ENCODE peak calls at places on chromosomes 7 and 10, in ten cellular contexts. One of them, this sample, is unnamed.
A peak's percentile ranks its signal among the peaks of the same experiment; 100 is the strongest.

GRCh38 chr7:5824297-5824610 is 42.8 kb upstream of the RNF216 start:
- DNase-seq in heart right ventricle: no peak
- DNase-seq in foreskin fibroblast: no peak
- DNase-seq in left ventricle myocardium inferior: no peak
- DNase-seq in BJ: no peak
- DNase-seq in A549: no peak
- DNase-seq in ovary: no peak
- DNase-seq in epithelial cell of esophagus: no peak
- DNase-seq in cardiac fibroblast: no peak
- DNase-seq in choroid plexus epithelial cell: no peak
- DNase-seq in this sample: no peak

GRCh38 chr10:125258676-125259075 is 98.3 kb upstream of the CTBP2 start:
- DNase-seq in heart right ventricle: no peak
- DNase-seq in cardiac fibroblast: no peak
- DNase-seq in BJ: no peak
- DNase-seq in epithelial cell of esophagus: no peak
- DNase-seq in left ventricle myocardium inferior: no peak
- DNase-seq in A549: no peak
- DNase-seq in choroid plexus epithelial cell: no peak
- DNase-seq in foreskin fibroblast: no peak
- DNase-seq in ovary: no peak
- DNase-seq in this sample: no peak

GRCh38 chr7:37418381-37418780 is 30.3 kb downstream of the ELMO1 start:
- DNase-seq in foreskin fibroblast: no peak
- DNase-seq in cardiac fibroblast: no peak
- DNase-seq in left ventricle myocardium inferior: no peak
- DNase-seq in A549: no peak
- DNase-seq in ovary: no peak
- DNase-seq in epithelial cell of esophagus: no peak
- DNase-seq in heart right ventricle: no peak
- DNase-seq in BJ: no peak
- DNase-seq in choroid plexus epithelial cell: no peak
- DNase-seq in this sample: no peak

GRCh38 chr7:140003913-140004382 is 58.8 kb downstream of the PARP12 start:
- DNase-seq in left ventricle myocardium inferior: no peak
- DNase-seq in cardiac fibroblast: peak; percentile 85
- DNase-seq in epithelial cell of esophagus: peak; percentile 68
- DNase-seq in BJ: no peak
- DNase-seq in ovary: no peak
- DNase-seq in A549: peak; percentile 63
- DNase-seq in choroid plexus epithelial cell: peak; percentile 85
- DNase-seq in foreskin fibroblast: peak; percentile 78
- DNase-seq in heart right ventricle: no peak
- DNase-seq in this sample: no peak

GRCh38 chr7:78129865-78130264 is 331.3 kb downstream of the PHTF2 start:
- DNase-seq in left ventricle myocardium inferior: no peak
- DNase-seq in epithelial cell of esophagus: no peak
- DNase-seq in choroid plexus epithelial cell: no peak
- DNase-seq in foreskin fibroblast: no peak
- DNase-seq in BJ: no peak
- DNase-seq in heart right ventricle: no peak
- DNase-seq in cardiac fibroblast: no peak
- DNase-seq in A549: no peak
- DNase-seq in ovary: no peak
- DNase-seq in this sample: no peak

GRCh38 chr7:27419581-27420177 is 177.1 kb downstream of the EVX1 start:
- DNase-seq in left ventricle myocardium inferior: no peak
- DNase-seq in ovary: no peak
- DNase-seq in foreskin fibroblast: peak; percentile 8
- DNase-seq in epithelial cell of esophagus: peak; percentile 27
- DNase-seq in A549: no peak
- DNase-seq in cardiac fibroblast: no peak
- DNase-seq in heart right ventricle: no peak
- DNase-seq in choroid plexus epithelial cell: peak; percentile 15
- DNase-seq in BJ: no peak
- DNase-seq in this sample: no peak

GRCh38 chr10:62047240-62047897 is 145.9 kb downstream of the ARID5B start:
- DNase-seq in cardiac fibroblast: peak; percentile 68
- DNase-seq in heart right ventricle: no peak
- DNase-seq in foreskin fibroblast: no peak
- DNase-seq in epithelial cell of esophagus: no peak
- DNase-seq in A549: no peak
- DNase-seq in choroid plexus epithelial cell: no peak
- DNase-seq in left ventricle myocardium inferior: no peak
- DNase-seq in BJ: no peak
- DNase-seq in ovary: no peak
- DNase-seq in this sample: no peak

GRCh38 chr7:51289608-51290370 is 26.8 kb downstream of the COBL start:
- DNase-seq in choroid plexus epithelial cell: no peak
- DNase-seq in heart right ventricle: no peak
- DNase-seq in ovary: no peak
- DNase-seq in left ventricle myocardium inferior: no peak
- DNase-seq in BJ: no peak
- DNase-seq in cardiac fibroblast: no peak
- DNase-seq in foreskin fibroblast: no peak
- DNase-seq in epithelial cell of esophagus: no peak
- DNase-seq in A549: no peak
- DNase-seq in this sample: no peak

GRCh38 chr7:155794196-155794595 is 18.1 kb downstream of the SHH start:
- DNase-seq in ovary: no peak
- DNase-seq in epithelial cell of esophagus: no peak
- DNase-seq in left ventricle myocardium inferior: no peak
- DNase-seq in foreskin fibroblast: no peak
- DNase-seq in BJ: no peak
- DNase-seq in cardiac fibroblast: no peak
- DNase-seq in A549: no peak
- DNase-seq in heart right ventricle: no peak
- DNase-seq in choroid plexus epithelial cell: no peak
- DNase-seq in this sample: no peak

GRCh38 chr10:30591249-30591670 is 38.3 kb downstream of the LYZL2 start:
- DNase-seq in left ventricle myocardium inferior: no peak
- DNase-seq in foreskin fibroblast: peak; percentile 75
- DNase-seq in epithelial cell of esophagus: peak; percentile 61
- DNase-seq in BJ: no peak
- DNase-seq in ovary: no peak
- DNase-seq in A549: peak; percentile 67
- DNase-seq in choroid plexus epithelial cell: peak; percentile 76
- DNase-seq in heart right ventricle: no peak
- DNase-seq in cardiac fibroblast: peak; percentile 74
- DNase-seq in this sample: no peak

GRCh38 chr7:74479066-74479781 is 25.5 kb downstream of the GTF2IRD1 start:
- DNase-seq in choroid plexus epithelial cell: peak; percentile 17
- DNase-seq in foreskin fibroblast: no peak
- DNase-seq in heart right ventricle: no peak
- DNase-seq in BJ: no peak
- DNase-seq in ovary: peak; percentile 24
- DNase-seq in cardiac fibroblast: no peak
- DNase-seq in A549: no peak
- DNase-seq in epithelial cell of esophagus: peak; percentile 19
- DNase-seq in left ventricle myocardium inferior: peak; percentile 32
- DNase-seq in this sample: no peak

GRCh38 chr10:65570143-65571010 is 1355.5 kb upstream of the LRRTM3 start:
- DNase-seq in ovary: peak; percentile 26
- DNase-seq in foreskin fibroblast: peak; percentile 49
- DNase-seq in heart right ventricle: peak; percentile 39
- DNase-seq in left ventricle myocardium inferior: peak; percentile 31
- DNase-seq in BJ: no peak
- DNase-seq in choroid plexus epithelial cell: peak; percentile 59
- DNase-seq in cardiac fibroblast: peak; percentile 57
- DNase-seq in epithelial cell of esophagus: peak; percentile 47
- DNase-seq in A549: peak; percentile 72
- DNase-seq in this sample: no peak

GRCh38 chr7:5528071-5528814 is 104.6 kb upstream of the TNRC18 start:
- DNase-seq in ovary: peak; percentile 31
- DNase-seq in epithelial cell of esophagus: peak; percentile 42
- DNase-seq in heart right ventricle: peak; percentile 30
- DNase-seq in cardiac fibroblast: peak; percentile 51
- DNase-seq in A549: peak; percentile 49
- DNase-seq in BJ: no peak
- DNase-seq in foreskin fibroblast: peak; percentile 67
- DNase-seq in left ventricle myocardium inferior: peak; percentile 46
- DNase-seq in choroid plexus epithelial cell: peak; percentile 53
- DNase-seq in this sample: no peak

DNA sequence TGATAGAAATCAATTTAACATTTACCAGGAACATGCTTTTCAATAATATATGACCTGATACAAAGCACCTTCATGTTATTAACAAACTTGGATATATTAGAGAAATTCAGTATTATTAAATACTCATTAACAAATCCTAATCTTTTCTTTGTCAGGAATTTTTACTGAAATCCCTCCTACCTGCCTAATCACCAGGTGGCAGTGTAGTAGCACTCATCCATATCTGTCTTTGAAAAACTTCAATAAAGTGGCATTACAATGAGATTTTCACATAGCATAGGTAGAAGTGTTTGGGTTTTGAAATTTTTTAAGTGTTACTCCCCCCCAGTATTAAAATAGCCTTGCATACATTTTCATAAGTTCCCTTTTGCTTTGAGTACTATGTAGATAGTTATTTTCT is 1246.6 kb upstream of the LRRN3 start:
- DNase-seq in BJ: no peak
- DNase-seq in heart right ventricle: no peak
- DNase-seq in choroid plexus epithelial cell: peak; percentile 41
- DNase-seq in foreskin fibroblast: peak; percentile 17
- DNase-seq in cardiac fibroblast: peak; percentile 9
- DNase-seq in A549: peak; percentile 42
- DNase-seq in left ventricle myocardium inferior: no peak
- DNase-seq in epithelial cell of esophagus: peak; percentile 39
- DNase-seq in ovary: no peak
- DNase-seq in this sample: no peak
- TF ChIP-seq CTCF in BJ: peak; percentile 31
- TF ChIP-seq CTCF in heart right ventricle: peak; percentile 32
- TF ChIP-seq CTCF in choroid plexus epithelial cell: peak; percentile 60
- TF ChIP-seq CTCF in foreskin fibroblast: peak; percentile 33
- TF ChIP-seq CTCF in cardiac fibroblast: peak; percentile 16
- TF ChIP-seq CTCF in A549: peak; percentile 71
- TF ChIP-seq CTCF in left ventricle myocardium inferior: peak; percentile 46
- TF ChIP-seq CTCF in epithelial cell of esophagus: peak; percentile 62
- TF ChIP-seq CTCF in ovary: no peak
- TF ChIP-seq CTCF in this sample: no peak

GRCh38 chr10:32295027-32295426 is 51.9 kb downstream of the EPC1 start:
- DNase-seq in ovary: no peak
- DNase-seq in left ventricle myocardium inferior: no peak
- DNase-seq in choroid plexus epithelial cell: no peak
- DNase-seq in heart right ventricle: no peak
- DNase-seq in A549: no peak
- DNase-seq in BJ: no peak
- DNase-seq in foreskin fibroblast: no peak
- DNase-seq in epithelial cell of esophagus: no peak
- DNase-seq in cardiac fibroblast: no peak
- DNase-seq in this sample: no peak

GRCh38 chr10:32299354-32299980 is 47.5 kb downstream of the EPC1 start:
- DNase-seq in cardiac fibroblast: no peak
- DNase-seq in A549: no peak
- DNase-seq in heart right ventricle: no peak
- DNase-seq in left ventricle myocardium inferior: no peak
- DNase-seq in epithelial cell of esophagus: no peak
- DNase-seq in BJ: no peak
- DNase-seq in ovary: no peak
- DNase-seq in foreskin fibroblast: peak; percentile 22
- DNase-seq in choroid plexus epithelial cell: no peak
- DNase-seq in this sample: no peak

DNA sequence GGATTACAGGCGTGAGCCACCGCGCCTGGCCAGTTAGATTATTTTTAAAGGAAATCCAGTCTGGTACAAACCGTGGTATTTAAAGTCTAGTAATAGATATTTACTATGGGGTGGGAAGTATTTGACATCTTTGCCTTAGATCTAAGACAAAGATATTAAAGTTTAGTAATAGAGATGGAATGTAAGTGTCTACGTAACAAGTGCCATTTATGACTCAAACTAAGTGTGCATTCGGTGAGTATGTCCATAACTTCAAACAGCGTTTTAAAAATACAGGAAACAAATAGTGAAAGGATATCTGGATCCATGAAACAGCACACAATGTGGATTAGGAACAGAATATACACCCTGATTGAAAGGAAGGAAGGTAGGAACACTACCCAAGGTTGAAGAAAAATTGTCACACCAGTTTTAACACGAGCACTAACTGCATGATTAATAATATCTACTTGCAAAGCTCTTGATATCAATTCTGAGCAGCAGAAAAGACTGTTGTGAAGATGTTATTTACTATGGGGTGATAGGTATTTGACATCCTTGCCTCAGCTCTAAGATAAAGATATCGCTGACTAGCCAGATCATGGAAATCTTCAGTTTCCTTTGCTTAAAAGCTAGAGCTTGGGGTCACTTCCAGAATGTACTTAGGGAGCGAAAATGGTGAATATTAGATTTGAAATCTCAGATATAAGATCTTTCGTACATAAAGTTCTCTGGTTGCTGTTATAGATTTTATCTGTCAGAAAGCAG is 48.7 kb downstream of the EPC1 start:
- DNase-seq in epithelial cell of esophagus: peak; percentile 76
- DNase-seq in heart right ventricle: no peak
- DNase-seq in ovary: no peak
- DNase-seq in choroid plexus epithelial cell: peak; percentile 83
- DNase-seq in cardiac fibroblast: peak; percentile 82
- DNase-seq in A549: peak; percentile 78
- DNase-seq in left ventricle myocardium inferior: no peak
- DNase-seq in BJ: peak; percentile 69
- DNase-seq in foreskin fibroblast: peak; percentile 75
- DNase-seq in this sample: peak; percentile 35
- H3K4me3 ChIP-seq in epithelial cell of esophagus: no peak overlapping the region
- H3K4me3 ChIP-seq in heart right ventricle: no peak overlapping the region
- H3K4me3 ChIP-seq in ovary: no peak overlapping the region
- H3K4me3 ChIP-seq in choroid plexus epithelial cell: no peak overlapping the region
- H3K4me3 ChIP-seq in cardiac fibroblast: no peak overlapping the region
- H3K4me3 ChIP-seq in A549: no peak overlapping the region
- H3K4me3 ChIP-seq in left ventricle myocardium inferior: no peak overlapping the region
- H3K4me3 ChIP-seq in BJ: no peak overlapping the region
- H3K4me3 ChIP-seq in foreskin fibroblast: no peak overlapping the region
- H3K4me3 ChIP-seq in this sample: no peak overlapping the region

GRCh38 chr7:36128448-36129047 is 24.5 kb upstream of the EEPD1 start:
- DNase-seq in ovary: peak; percentile 75
- DNase-seq in left ventricle myocardium inferior: peak; percentile 80
- DNase-seq in heart right ventricle: peak; percentile 75
- DNase-seq in epithelial cell of esophagus: peak; percentile 92
- DNase-seq in cardiac fibroblast: peak; percentile 89
- DNase-seq in choroid plexus epithelial cell: peak; percentile 93
- DNase-seq in A549: peak; percentile 90
- DNase-seq in BJ: peak; percentile 52
- DNase-seq in foreskin fibroblast: peak; percentile 93
- DNase-seq in this sample: peak; percentile 68
- TF ChIP-seq CTCF in ovary: peak; percentile 59
- TF ChIP-seq CTCF in left ventricle myocardium inferior: peak; percentile 78
- TF ChIP-seq CTCF in heart right ventricle: peak; percentile 65
- TF ChIP-seq CTCF in epithelial cell of esophagus: peak; percentile 66
- TF ChIP-seq CTCF in cardiac fibroblast: peak; percentile 62
- TF ChIP-seq CTCF in choroid plexus epithelial cell: peak; percentile 59
- TF ChIP-seq CTCF in A549: peak; percentile 72
- TF ChIP-seq CTCF in BJ: peak; percentile 65
- TF ChIP-seq CTCF in foreskin fibroblast: peak; percentile 48
- TF ChIP-seq CTCF in this sample: peak; percentile 63

GRCh38 chr10:110499796-110500514 is 2.2 kb downstream of the DUSP5 start:
- DNase-seq in ovary: no peak
- DNase-seq in left ventricle myocardium inferior: no peak
- DNase-seq in foreskin fibroblast: no peak
- DNase-seq in A549: peak; percentile 44
- DNase-seq in BJ: no peak
- DNase-seq in epithelial cell of esophagus: no peak
- DNase-seq in choroid plexus epithelial cell: peak; percentile 63
- DNase-seq in cardiac fibroblast: peak; percentile 52
- DNase-seq in heart right ventricle: no peak
- DNase-seq in this sample: no peak
- H3K4me3 ChIP-seq in ovary: peak overlapping the region; percentile 4
- H3K4me3 ChIP-seq in left ventricle myocardium inferior: peak overlapping the region; percentile 88
- H3K4me3 ChIP-seq in foreskin fibroblast: peak overlapping the region; percentile 72
- H3K4me3 ChIP-seq in A549: peak overlapping the region; percentile 86
- H3K4me3 ChIP-seq in BJ: peak overlapping the region; percentile 71
- H3K4me3 ChIP-seq in epithelial cell of esophagus: peak overlapping the region; percentile 69
- H3K4me3 ChIP-seq in choroid plexus epithelial cell: peak overlapping the region; percentile 88
- H3K4me3 ChIP-seq in cardiac fibroblast: peak overlapping the region; percentile 83
- H3K4me3 ChIP-seq in heart right ventricle: peak overlapping the region; percentile 69
- H3K4me3 ChIP-seq in this sample: peak overlapping the region; percentile 92

GRCh38 chr10:86139066-86139657 is 227.4 kb downstream of the GRID1 start:
- DNase-seq in cardiac fibroblast: no peak
- DNase-seq in A549: peak; percentile 29
- DNase-seq in choroid plexus epithelial cell: peak; percentile 1
- DNase-seq in ovary: no peak
- DNase-seq in left ventricle myocardium inferior: no peak
- DNase-seq in epithelial cell of esophagus: no peak
- DNase-seq in BJ: no peak
- DNase-seq in heart right ventricle: no peak
- DNase-seq in foreskin fibroblast: no peak
- DNase-seq in this sample: no peak
- TF ChIP-seq CTCF in cardiac fibroblast: no peak
- TF ChIP-seq CTCF in A549: peak; percentile 38
- TF ChIP-seq CTCF in choroid plexus epithelial cell: peak; percentile 28
- TF ChIP-seq CTCF in ovary: no peak
- TF ChIP-seq CTCF in left ventricle myocardium inferior: peak; percentile 17
- TF ChIP-seq CTCF in epithelial cell of esophagus: no peak
- TF ChIP-seq CTCF in BJ: peak; percentile 34
- TF ChIP-seq CTCF in heart right ventricle: peak; percentile 30
- TF ChIP-seq CTCF in foreskin fibroblast: no peak
- TF ChIP-seq CTCF in this sample: peak; percentile 12

This sample was measured in AG09309.